ENCODE peak calls at places on chromosome 16, in eight cellular contexts. G, E, A, N, R, I, C and T are unnamed samples.
A peak's percentile ranks its signal among the peaks of the same experiment; 100 is the strongest.

GRCh38 chr16:30010817-30011504 is at the start of gene DOC2A:
- DNase-seq in G (no peak), I (no peak), C (no peak), N (peak; percentile 18), A (no peak), R (peak; percentile 59), E (no peak), T (no peak)

GRCh38 chr16:22195695-22196558 is 10.2 kb upstream of the EEF2K start:
- DNase-seq in I (peak; percentile 84), R (peak; percentile 92), E (peak; percentile 90), N (peak; percentile 93), G (peak; percentile 92), C (peak; percentile 94), A (peak; percentile 88), T (peak; percentile 84)

GRCh38 chr16:14501331-14502255 is 128.5 kb downstream of the PARN start:
- DNase-seq in G (peak; percentile 88), A (peak; percentile 95), R (peak; percentile 80), N (peak; percentile 83), C (peak; percentile 89), E (peak; percentile 19), I (peak; percentile 94), T (no peak)

GRCh38 chr16:55370762-55371482 is 46.9 kb downstream of the IRX6 start:
- DNase-seq in R (peak; percentile 78), C (peak; percentile 33), N (peak; percentile 77), A (peak; percentile 43), G (peak; percentile 60), E (no peak), I (no peak), T (no peak)

GRCh38 chr16:89005201-89006035 is 28.4 kb upstream of the CBFA2T3 start:
- DNase-seq in I (no peak), A (no peak), C (no peak), G (no peak), N (no peak), E (no peak), R (no peak), T (no peak)

GRCh38 chr16:89924298-89924924 is 1.3 kb downstream of the TUBB3 start:
- DNase-seq in R (peak; percentile 85), I (no peak), N (no peak), G (no peak), A (peak; percentile 42), E (no peak), C (no peak), T (no peak)

GRCh38 chr16:76541062-76541461 is 263.9 kb downstream of the CNTNAP4 start:
- DNase-seq in N (no peak), R (no peak), E (no peak), A (no peak), I (no peak), G (no peak), C (no peak), T (no peak)

GRCh38 chr16:56233795-56234566 is 42.7 kb downstream of the GNAO1 start:
- DNase-seq in A (no peak), G (no peak), I (peak; percentile 72), N (no peak), E (no peak), R (no peak), C (no peak), T (no peak)

GRCh38 chr16:19844945-19845641 is 39.6 kb downstream of the GPRC5B start:
- DNase-seq in I (no peak), E (no peak), A (peak; percentile 63), R (no peak), G (no peak), C (no peak), N (no peak), T (no peak)

GRCh38 chr16:4679854-4680636 is 13.3 kb upstream of the NUDT16L1 start:
- DNase-seq in A (peak; percentile 84), I (peak; percentile 91), E (no peak), N (peak; percentile 77), G (peak; percentile 88), C (peak; percentile 91), R (no peak), T (no peak)

DNA sequence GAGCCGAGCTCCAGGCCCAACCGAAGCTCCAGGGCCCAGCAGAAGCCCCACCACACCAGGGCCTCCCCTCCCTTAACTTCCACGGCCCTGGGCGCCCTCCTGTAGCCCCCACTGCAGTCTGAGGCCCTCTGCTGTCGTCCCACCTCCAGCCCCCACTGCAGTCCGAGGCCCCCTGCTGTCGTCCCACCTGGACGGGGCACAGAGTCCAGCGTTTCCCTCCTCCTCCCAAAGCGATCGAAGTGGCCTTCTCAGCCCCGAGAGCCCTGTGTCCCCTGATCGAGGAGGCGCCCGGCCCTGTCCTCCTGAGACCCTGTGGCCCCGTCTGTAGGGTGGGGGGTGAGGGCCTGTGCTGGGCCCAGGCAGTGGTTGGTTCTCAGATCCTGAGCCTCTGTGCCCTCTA is 25.8 kb upstream of the CACNA1H start:
- DNase-seq in N (no peak), R (no peak), A (no peak), I (no peak), C (no peak), E (no peak), G (no peak), T (no peak)
- H3K27me3 ChIP-seq in N (no peaks in the 10 kb centered on the region), R (no peaks in the 10 kb centered on the region), A (no peaks in the 10 kb centered on the region), I (peaks cover 64% of the 10 kb centered on the region), C (peaks cover 62% of the 10 kb centered on the region), E (no peaks in the 10 kb centered on the region), G (no peaks in the 10 kb centered on the region), T (no peaks in the 10 kb centered on the region)

DNA sequence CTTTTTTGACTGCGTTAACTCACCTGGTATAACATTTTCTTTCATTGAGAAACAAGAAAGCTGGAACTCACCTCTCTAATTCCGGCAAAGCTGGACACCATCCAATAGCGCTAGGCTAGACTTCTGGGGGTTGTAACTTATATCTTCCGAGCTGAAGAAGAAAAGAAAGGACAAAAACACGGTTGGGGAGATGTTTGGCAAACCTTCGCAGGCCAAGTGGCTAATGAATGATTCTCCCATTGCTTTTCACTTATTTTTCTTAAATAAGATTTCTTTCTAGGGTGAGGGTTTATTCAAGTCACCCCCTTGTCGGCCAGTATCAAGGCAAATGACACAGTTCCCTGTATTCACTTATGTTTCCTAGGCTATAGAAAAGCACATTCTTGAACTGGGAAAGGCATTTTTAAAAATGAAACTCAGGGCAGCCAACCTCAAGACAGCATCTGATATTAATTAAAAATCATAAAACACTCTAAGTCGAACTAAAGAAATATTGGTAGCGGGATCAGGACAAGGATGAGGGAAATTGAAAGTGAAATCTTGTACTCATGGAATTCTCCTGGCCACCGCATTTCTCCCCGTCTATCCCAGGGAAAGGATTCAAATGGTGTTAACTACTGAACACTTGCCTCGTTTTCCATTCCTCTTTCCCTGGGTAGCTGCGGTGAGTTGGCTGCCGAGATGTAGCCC is 95.9 kb upstream of the ZFHX3 start:
- DNase-seq in N (no peak), R (no peak), C (no peak), I (no peak), A (no peak), E (no peak), G (no peak), T (no peak)
- H3K9me3 ChIP-seq in N (no peaks in the 10 kb centered on the region), R (no peaks in the 10 kb centered on the region), C (no peaks in the 10 kb centered on the region), I (no peaks in the 10 kb centered on the region), A (no peaks in the 10 kb centered on the region), E (no peaks in the 10 kb centered on the region), G (no peaks in the 10 kb centered on the region), T (no peaks in the 10 kb centered on the region)

GRCh38 chr16:86883583-86884188 is 305.3 kb downstream of the FOXL1 start:
- DNase-seq in G (no peak), E (no peak), I (no peak), C (no peak), A (no peak), N (no peak), R (no peak), T (no peak)

GRCh38 chr16:86885139-86885538 is 306.8 kb downstream of the FOXL1 start:
- DNase-seq in R (no peak), C (no peak), G (no peak), I (no peak), E (no peak), A (no peak), N (no peak), T (no peak)

GRCh38 chr16:86882586-86883280 is 304.4 kb downstream of the FOXL1 start:
- DNase-seq in E (no peak), R (no peak), C (no peak), G (no peak), I (no peak), A (peak; percentile 34), N (peak; percentile 60), T (no peak)

GRCh38 chr16:86886651-86887050 is 308.3 kb downstream of the FOXL1 start:
- DNase-seq in I (no peak), C (no peak), N (no peak), G (no peak), A (no peak), E (no peak), R (no peak), T (no peak)

GRCh38 chr16:86884256-86884655 is 305.9 kb downstream of the FOXL1 start:
- DNase-seq in R (no peak), C (no peak), N (no peak), A (no peak), E (no peak), I (no peak), G (no peak), T (no peak)
- TF ChIP-seq CTCF in R (no peak), C (no peak), N (no peak), A (no peak), E (no peak), I (no peak), G (no peak), T (no peak)

DNA sequence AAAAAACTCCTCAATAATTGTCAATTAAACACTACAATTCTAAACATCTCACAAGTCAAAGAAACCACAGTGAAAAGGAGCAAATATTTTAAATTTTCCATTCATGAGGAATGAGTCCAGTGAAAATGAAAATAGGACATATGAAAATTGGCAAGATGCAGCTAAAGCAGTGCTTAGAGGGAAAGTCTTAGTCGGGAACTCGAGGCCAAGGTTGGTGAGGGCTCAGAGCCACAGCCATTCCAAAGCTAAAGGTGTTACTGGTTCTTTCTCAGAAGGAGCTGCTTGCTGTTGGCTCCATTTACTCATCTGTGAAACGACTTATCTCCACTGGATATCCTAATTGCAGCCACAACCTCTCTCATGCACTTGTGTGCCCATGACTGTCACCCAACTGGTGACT is 6.5 kb downstream of the SLC38A8 start:
- DNase-seq in C (no peak), R (no peak), G (no peak), A (no peak), I (no peak), N (no peak), E (no peak), T (no peak)
- H3K27me3 ChIP-seq in C (peaks cover 25% of the 10 kb centered on the region), R (no peaks in the 10 kb centered on the region), G (peaks cover 6% of the 10 kb centered on the region), A (no peaks in the 10 kb centered on the region), I (peaks cover 49% of the 10 kb centered on the region), N (no peaks in the 10 kb centered on the region), E (no peaks in the 10 kb centered on the region), T (no peaks in the 10 kb centered on the region)

GRCh38 chr16:24381470-24382118 is 125.5 kb downstream of the CACNG3 start:
- DNase-seq in A (no peak), R (peak; percentile 40), C (no peak), E (no peak), N (no peak), I (no peak), G (no peak), T (no peak)
- H3K9me3 ChIP-seq in A (no peaks in the 10 kb centered on the region), R (peaks cover 16% of the 10 kb centered on the region), C (peaks cover 61% of the 10 kb centered on the region), E (peaks cover 3% of the 10 kb centered on the region), N (peaks cover 49% of the 10 kb centered on the region), I (no peaks in the 10 kb centered on the region), G (no peaks in the 10 kb centered on the region), T (peaks cover 29% of the 10 kb centered on the region)

GRCh38 chr16:3021449-3022207 is 1.5 kb downstream of the TNFRSF12A start:
- DNase-seq in G (peak; percentile 57), E (peak; percentile 86), C (peak; percentile 80), A (peak; percentile 90), R (peak; percentile 80), N (peak; percentile 89), I (peak; percentile 84), T (peak; percentile 28)
- TF ChIP-seq CTCF in G (peak; percentile 41), E (peak; percentile 36), C (no peak), A (no peak), R (peak; percentile 67), N (peak; percentile 56), I (peak; percentile 48), T (peak; percentile 28)

GRCh38 chr16:821751-822150 is 21.2 kb upstream of the GNG13 start:
- DNase-seq in E (no peak), G (no peak), I (no peak), R (no peak), A (no peak), C (no peak), N (no peak), T (no peak)
- H3K27me3 ChIP-seq in E (no peaks in the 10 kb centered on the region), G (peaks cover 13% of the 10 kb centered on the region), I (peaks cover 84% of the 10 kb centered on the region), R (no peaks in the 10 kb centered on the region), A (peaks cover 10% of the 10 kb centered on the region), C (peaks cover 86% of the 10 kb centered on the region), N (peaks cover 28% of the 10 kb centered on the region), T (peaks cover 4% of the 10 kb centered on the region)